ENCODE peak calls at places on chromosome 2, in eight cellular contexts. R is right lobe of liver, U is K562, S is body of pancreas, M is fibroblast of lung, O is ovary, N is esophagus squamous epithelium, X is pancreas. J is an unnamed sample.

GRCh38 chr2:32683520-32684086 is 55.8 kb downstream of the TTC27 start:
- DNase-seq in R (no peak), U (no peak), S (no peak), M (no peak), O (no peak), N (no peak), X (no peak), J (no peak)

GRCh38 chr2:144509548-144510205 is 10.2 kb downstream of the ZEB2 start:
- DNase-seq in R (no peak), U (peak; percentile 41), S (no peak), M (peak; percentile 61), O (no peak), N (no peak), X (no peak), J (no peak)

GRCh38 chr2:156456616-156457015 is 20.4 kb downstream of the GPD2 start:
- DNase-seq in R (no peak), U (no peak), S (no peak), M (no peak), O (no peak), N (no peak), X (no peak), J (no peak)

GRCh38 chr2:19120941-19121750 is 237.3 kb downstream of the OSR1 start:
- DNase-seq in R (no peak), U (no peak), S (no peak), M (peak; percentile 79), O (no peak), N (no peak), X (no peak), J (no peak)

GRCh38 chr2:199307461-199307860 is 150.3 kb downstream of the SATB2 start:
- DNase-seq in R (no peak), U (no peak), S (no peak), M (peak; percentile 6), O (no peak), N (no peak), X (no peak), J (no peak)

GRCh38 chr2:147482111-147482510 is 362.7 kb upstream of the ACVR2A start:
- DNase-seq in R (no peak), U (no peak), S (no peak), M (no peak), O (no peak), N (no peak), X (no peak), J (no peak)

GRCh38 chr2:102141915-102142828 is at the start of gene IL1R1:
- DNase-seq in R (peak; percentile 91), U (peak; percentile 79), S (peak; percentile 83), M (peak; percentile 83), O (peak; percentile 82), N (no peak), X (peak; percentile 81), J (peak; percentile 65)

GRCh38 chr2:234374671-234375245 is 122.1 kb downstream of the ARL4C start:
- DNase-seq in R (no peak), U (no peak), S (no peak), M (peak; percentile 42), O (no peak), N (no peak), X (no peak), J (no peak)

GRCh38 chr2:176096243-176096985 is 3.2 kb upstream of the HOXD12 start:
- DNase-seq in R (no peak), U (peak; percentile 29), S (no peak), M (no peak), O (no peak), N (no peak), X (no peak), J (no peak)

GRCh38 chr2:176178807-176179271 is 9.6 kb upstream of the HOXD1 start:
- DNase-seq in R (no peak), U (no peak), S (no peak), M (no peak), O (no peak), N (no peak), X (no peak), J (no peak)

GRCh38 chr2:30239308-30240161 is 8.2 kb downstream of the LBH start:
- DNase-seq in R (no peak), U (peak; percentile 89), S (peak; percentile 72), M (peak; percentile 83), O (peak; percentile 83), N (no peak), X (no peak), J (peak; percentile 86)

GRCh38 chr2:85712261-85712660 is 18.1 kb downstream of the GNLY start:
- DNase-seq in R (no peak), U (no peak), S (no peak), M (no peak), O (no peak), N (no peak), X (no peak), J (no peak)

GRCh38 chr2:85709385-85709784 is 15.2 kb downstream of the GNLY start:
- DNase-seq in R (no peak), U (no peak), S (no peak), M (peak; percentile 27), O (no peak), N (no peak), X (no peak), J (no peak)

GRCh38 chr2:85711578-85712060 is 17.5 kb downstream of the GNLY start:
- DNase-seq in R (no peak), U (no peak), S (no peak), M (no peak), O (no peak), N (no peak), X (no peak), J (no peak)

GRCh38 chr2:85712849-85713612 is 18.9 kb downstream of the GNLY start:
- DNase-seq in R (peak; percentile 96), U (no peak), S (peak; percentile 74), M (peak; percentile 86), O (no peak), N (no peak), X (peak; percentile 42), J (no peak)

DNA sequence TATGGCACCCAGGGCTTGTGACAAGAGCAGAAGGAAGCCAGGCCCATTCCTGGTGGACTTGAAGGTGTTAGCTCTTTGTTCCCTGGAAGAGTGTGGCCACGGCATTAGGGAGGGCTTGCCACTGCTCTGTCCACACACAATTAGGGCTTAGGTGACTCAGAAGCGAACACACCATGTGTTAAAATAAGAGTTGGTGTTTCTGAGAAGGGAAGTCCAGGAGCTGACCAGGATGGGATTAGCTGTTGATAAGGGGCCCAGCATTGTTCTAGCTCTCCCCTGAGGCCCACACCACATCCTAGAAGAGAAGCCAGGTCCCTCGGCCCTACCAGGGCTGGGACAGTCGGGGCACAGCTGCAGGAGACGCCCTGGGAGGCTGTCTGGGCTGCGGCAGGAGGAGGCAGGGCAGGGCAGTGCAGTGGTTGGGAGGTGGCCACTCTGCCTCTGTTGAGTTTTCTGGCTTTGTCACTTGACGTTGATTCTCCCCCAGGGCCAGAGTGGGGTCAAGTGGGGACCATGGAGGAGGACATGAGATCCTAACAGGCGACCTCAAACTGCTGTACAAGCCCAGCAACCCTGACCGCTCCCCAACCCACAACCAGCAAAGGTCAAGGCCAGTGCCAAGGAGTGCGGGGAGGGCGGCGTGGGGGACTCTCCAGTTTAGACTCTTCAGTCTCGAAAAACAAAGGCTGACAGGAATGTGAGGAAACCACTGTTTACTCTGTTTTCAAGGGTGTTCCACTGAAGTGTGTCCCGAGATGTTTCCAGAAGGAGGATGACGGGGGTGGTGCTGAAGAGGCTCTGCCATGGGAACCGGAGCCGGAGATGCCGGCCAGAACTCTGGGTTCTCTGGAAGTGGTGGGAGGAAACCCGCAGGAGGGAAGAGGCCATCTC is 16.8 kb downstream of the GNLY start:
- DNase-seq in R (no peak), U (no peak), S (no peak), M (peak; percentile 87), O (peak; percentile 83), N (no peak), X (no peak), J (no peak)
- H3K4me1 ChIP-seq in R (peaks cover 70% of the 10 kb centered on the region), U (peaks cover 5% of the 10 kb centered on the region), S (peaks cover 22% of the 10 kb centered on the region), M (peaks cover 7% of the 10 kb centered on the region), O (peaks cover 30% of the 10 kb centered on the region), N (peaks cover 21% of the 10 kb centered on the region), X (peaks cover 17% of the 10 kb centered on the region), J (no peaks in the 10 kb centered on the region)

DNA sequence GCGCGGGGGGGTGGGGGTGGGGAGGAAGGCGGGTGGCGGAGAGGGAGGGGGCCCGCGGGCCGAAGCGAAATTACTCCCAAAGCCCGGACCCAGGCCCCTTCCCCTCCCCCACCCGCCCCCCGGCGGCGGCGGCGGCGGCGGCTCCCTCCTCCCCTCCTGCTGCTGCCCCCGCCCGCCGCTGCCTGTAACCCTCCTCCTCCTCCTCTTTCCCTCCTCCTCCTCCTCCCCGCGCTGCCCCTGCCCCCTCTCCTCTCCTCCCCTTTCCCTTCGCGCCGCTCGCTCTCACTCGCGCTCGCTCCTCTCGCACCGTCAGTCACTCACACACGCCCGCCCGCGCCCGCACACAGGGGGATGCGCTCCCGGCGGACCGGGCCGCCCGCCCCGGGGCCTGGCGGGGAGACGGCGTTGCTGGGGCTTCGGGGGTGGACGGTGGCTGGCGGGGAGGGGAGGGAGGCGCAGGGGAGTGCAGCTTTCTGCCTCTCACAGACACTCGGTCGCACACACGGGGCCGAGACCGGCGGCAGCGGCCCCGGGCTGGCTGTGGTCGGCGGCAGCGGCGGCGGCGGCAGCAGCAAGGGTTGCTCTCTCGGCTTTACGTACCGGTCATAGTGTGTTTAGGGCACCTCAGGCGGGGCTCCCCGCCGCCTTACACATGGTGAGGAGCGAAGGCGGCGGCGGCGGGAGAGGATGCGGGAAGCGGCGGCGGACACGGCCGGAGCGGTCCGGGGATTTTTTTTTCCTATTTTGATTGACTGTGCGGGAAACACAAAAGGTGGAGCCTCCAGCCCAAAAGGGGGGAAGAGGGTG is 405 bp downstream of the SP3 start:
- DNase-seq in R (peak; percentile 95), U (peak; percentile 94), S (peak; percentile 92), M (peak; percentile 89), O (peak; percentile 91), N (peak; percentile 60), X (peak; percentile 92), J (peak; percentile 83)
- TF ChIP-seq CTCF in R (no peak), U (no peak), S (no peak), M (no peak), O (no peak), N (no peak), X (no peak), J (no peak)

GRCh38 chr2:120934221-120934639 is 198.6 kb downstream of the GLI2 start:
- DNase-seq in R (no peak), U (no peak), S (no peak), M (peak; percentile 53), O (no peak), N (no peak), X (no peak), J (no peak)

GRCh38 chr2:120936476-120937334 is 201.0 kb downstream of the GLI2 start:
- DNase-seq in R (no peak), U (no peak), S (no peak), M (no peak), O (no peak), N (no peak), X (no peak), J (no peak)

GRCh38 chr2:120934891-120935338 is 199.2 kb downstream of the GLI2 start:
- DNase-seq in R (no peak), U (peak; percentile 14), S (peak; percentile 45), M (peak; percentile 80), O (peak; percentile 48), N (no peak), X (no peak), J (no peak)

GRCh38 chr2:120933693-120934092 is 198.0 kb downstream of the GLI2 start:
- DNase-seq in R (no peak), U (no peak), S (no peak), M (no peak), O (no peak), N (no peak), X (no peak), J (no peak)

GRCh38 chr2:120935339-120936313 is 200.0 kb downstream of the GLI2 start:
- DNase-seq in R (no peak), U (no peak), S (peak; percentile 40), M (no peak), O (no peak), N (no peak), X (no peak), J (no peak)
- H3K4me1 ChIP-seq in R (no peaks in the 10 kb centered on the region), U (peaks cover 39% of the 10 kb centered on the region), S (peaks cover 17% of the 10 kb centered on the region), M (peaks cover 55% of the 10 kb centered on the region), O (peaks cover 43% of the 10 kb centered on the region), N (peaks cover 52% of the 10 kb centered on the region), X (peaks cover 6% of the 10 kb centered on the region), J (peaks cover 62% of the 10 kb centered on the region)

GRCh38 chr2:158297606-158298005 is 158.9 kb downstream of the CCDC148 start:
- DNase-seq in R (no peak), U (no peak), S (no peak), M (peak; percentile 30), O (no peak), N (no peak), X (no peak), J (no peak)
- TF ChIP-seq CTCF in R (no peak), U (no peak), S (no peak), M (no peak), O (no peak), N (no peak), X (no peak), J (no peak)